ENCODE peak calls at places on chromosomes 13 and 19, in eight cellular contexts. One of them, this sample, is unnamed.

GRCh38 chr13:72290962-72291681 is 424.1 kb upstream of the DACH1 start:
- DNase-seq in astrocyte: peak
- DNase-seq in IMR-90: no peak
- DNase-seq in WERI-Rb-1: no peak
- DNase-seq in fibroblast of lung: peak
- DNase-seq in H9: peak
- DNase-seq in CD8-positive, alpha-beta T cell: no peak
- DNase-seq in upper lobe of left lung: no peak
- DNase-seq in this sample: no peak

GRCh38 chr13:43261018-43261417 is 237.6 kb downstream of the DNAJC15 start:
- DNase-seq in astrocyte: peak
- DNase-seq in IMR-90: peak
- DNase-seq in WERI-Rb-1: no peak
- DNase-seq in fibroblast of lung: peak
- DNase-seq in H9: no peak
- DNase-seq in CD8-positive, alpha-beta T cell: no peak
- DNase-seq in upper lobe of left lung: no peak
- DNase-seq in this sample: no peak

GRCh38 chr13:18953139-18953930 is 228.3 kb downstream of the TUBA3C start:
- DNase-seq in astrocyte: no peak
- DNase-seq in IMR-90: no peak
- DNase-seq in WERI-Rb-1: no peak
- DNase-seq in fibroblast of lung: no peak
- DNase-seq in H9: no peak
- DNase-seq in CD8-positive, alpha-beta T cell: no peak
- DNase-seq in upper lobe of left lung: peak
- DNase-seq in this sample: no peak

GRCh38 chr19:10334340-10335148 is 1.2 kb upstream of the RAVER1 start:
- DNase-seq in astrocyte: peak
- DNase-seq in IMR-90: peak
- DNase-seq in WERI-Rb-1: peak
- DNase-seq in fibroblast of lung: peak
- DNase-seq in H9: peak
- DNase-seq in CD8-positive, alpha-beta T cell: no peak
- DNase-seq in upper lobe of left lung: peak
- DNase-seq in this sample: peak

GRCh38 chr13:95360464-95361097 is 59.3 kb upstream of the ABCC4 start:
- DNase-seq in astrocyte: peak
- DNase-seq in IMR-90: peak
- DNase-seq in WERI-Rb-1: no peak
- DNase-seq in fibroblast of lung: peak
- DNase-seq in H9: no peak
- DNase-seq in CD8-positive, alpha-beta T cell: no peak
- DNase-seq in upper lobe of left lung: no peak
- DNase-seq in this sample: no peak

GRCh38 chr13:64007334-64007733 is 2591.7 kb upstream of the PCDH20 start:
- DNase-seq in astrocyte: peak
- DNase-seq in IMR-90: peak
- DNase-seq in WERI-Rb-1: no peak
- DNase-seq in fibroblast of lung: peak
- DNase-seq in H9: no peak
- DNase-seq in CD8-positive, alpha-beta T cell: no peak
- DNase-seq in upper lobe of left lung: no peak
- DNase-seq in this sample: no peak

GRCh38 chr13:26502826-26503225 is 54.7 kb upstream of the WASF3 start:
- DNase-seq in astrocyte: peak
- DNase-seq in IMR-90: peak
- DNase-seq in WERI-Rb-1: no peak
- DNase-seq in fibroblast of lung: peak
- DNase-seq in H9: peak
- DNase-seq in CD8-positive, alpha-beta T cell: no peak
- DNase-seq in upper lobe of left lung: no peak
- DNase-seq in this sample: no peak

GRCh38 chr19:2375341-2376121 is 15.5 kb downstream of the TMPRSS9 start:
- DNase-seq in astrocyte: no peak
- DNase-seq in IMR-90: no peak
- DNase-seq in WERI-Rb-1: no peak
- DNase-seq in fibroblast of lung: no peak
- DNase-seq in H9: no peak
- DNase-seq in CD8-positive, alpha-beta T cell: no peak
- DNase-seq in upper lobe of left lung: no peak
- DNase-seq in this sample: no peak

GRCh38 chr19:16191216-16191908 is 6.2 kb downstream of the FAM32A start:
- DNase-seq in astrocyte: no peak
- DNase-seq in IMR-90: no peak
- DNase-seq in WERI-Rb-1: no peak
- DNase-seq in fibroblast of lung: no peak
- DNase-seq in H9: no peak
- DNase-seq in CD8-positive, alpha-beta T cell: no peak
- DNase-seq in upper lobe of left lung: no peak
- DNase-seq in this sample: no peak

GRCh38 chr19:1019980-1020867 is 699 bp downstream of the TMEM259 start:
- DNase-seq in astrocyte: no peak
- DNase-seq in IMR-90: no peak
- DNase-seq in WERI-Rb-1: no peak
- DNase-seq in fibroblast of lung: no peak
- DNase-seq in H9: no peak
- DNase-seq in CD8-positive, alpha-beta T cell: no peak
- DNase-seq in upper lobe of left lung: peak
- DNase-seq in this sample: no peak

GRCh38 chr13:93183302-93183701 is 43.3 kb upstream of the GPC6 start:
- DNase-seq in astrocyte: no peak
- DNase-seq in IMR-90: no peak
- DNase-seq in WERI-Rb-1: peak
- DNase-seq in fibroblast of lung: no peak
- DNase-seq in H9: peak
- DNase-seq in CD8-positive, alpha-beta T cell: no peak
- DNase-seq in upper lobe of left lung: no peak
- DNase-seq in this sample: no peak

GRCh38 chr13:76638882-76639281 is 247.3 kb downstream of the KCTD12 start:
- DNase-seq in astrocyte: no peak
- DNase-seq in IMR-90: peak
- DNase-seq in WERI-Rb-1: no peak
- DNase-seq in fibroblast of lung: peak
- DNase-seq in H9: no peak
- DNase-seq in CD8-positive, alpha-beta T cell: no peak
- DNase-seq in upper lobe of left lung: no peak
- DNase-seq in this sample: no peak

GRCh38 chr13:72970956-72971355 is 87.8 kb upstream of the KLF5 start:
- DNase-seq in astrocyte: peak
- DNase-seq in IMR-90: peak
- DNase-seq in WERI-Rb-1: no peak
- DNase-seq in fibroblast of lung: peak
- DNase-seq in H9: no peak
- DNase-seq in CD8-positive, alpha-beta T cell: no peak
- DNase-seq in upper lobe of left lung: no peak
- DNase-seq in this sample: no peak

GRCh38 chr19:1054102-1055027 is 12.6 kb upstream of the ARHGAP45 start:
- DNase-seq in astrocyte: no peak
- DNase-seq in IMR-90: no peak
- DNase-seq in WERI-Rb-1: no peak
- DNase-seq in fibroblast of lung: no peak
- DNase-seq in H9: no peak
- DNase-seq in CD8-positive, alpha-beta T cell: no peak
- DNase-seq in upper lobe of left lung: peak
- DNase-seq in this sample: no peak

GRCh38 chr13:100234006-100234405 is 145.1 kb downstream of the PCCA start:
- DNase-seq in astrocyte: no peak
- DNase-seq in IMR-90: no peak
- DNase-seq in WERI-Rb-1: no peak
- DNase-seq in fibroblast of lung: no peak
- DNase-seq in H9: no peak
- DNase-seq in CD8-positive, alpha-beta T cell: no peak
- DNase-seq in upper lobe of left lung: no peak
- DNase-seq in this sample: no peak

GRCh38 chr13:113275387-113275786 is 21.7 kb upstream of the LAMP1 start:
- DNase-seq in astrocyte: peak
- DNase-seq in IMR-90: peak
- DNase-seq in WERI-Rb-1: peak
- DNase-seq in fibroblast of lung: peak
- DNase-seq in H9: peak
- DNase-seq in CD8-positive, alpha-beta T cell: peak
- DNase-seq in upper lobe of left lung: no peak
- DNase-seq in this sample: no peak

GRCh38 chr13:110419391-110419791 is 112.3 kb downstream of the COL4A2 start:
- DNase-seq in astrocyte: peak
- DNase-seq in IMR-90: no peak
- DNase-seq in WERI-Rb-1: no peak
- DNase-seq in fibroblast of lung: peak
- DNase-seq in H9: no peak
- DNase-seq in CD8-positive, alpha-beta T cell: no peak
- DNase-seq in upper lobe of left lung: no peak
- DNase-seq in this sample: no peak

GRCh38 chr13:94710081-94710809 is 2.1 kb downstream of the SOX21 start:
- DNase-seq in astrocyte: no peak
- DNase-seq in IMR-90: no peak
- DNase-seq in WERI-Rb-1: no peak
- DNase-seq in fibroblast of lung: no peak
- DNase-seq in H9: peak
- DNase-seq in CD8-positive, alpha-beta T cell: no peak
- DNase-seq in upper lobe of left lung: no peak
- DNase-seq in this sample: no peak

GRCh38 chr19:33066543-33066942 is 1.9 kb upstream of the RHPN2 start:
- DNase-seq in astrocyte: no peak
- DNase-seq in IMR-90: no peak
- DNase-seq in WERI-Rb-1: no peak
- DNase-seq in fibroblast of lung: no peak
- DNase-seq in H9: no peak
- DNase-seq in CD8-positive, alpha-beta T cell: no peak
- DNase-seq in upper lobe of left lung: peak
- DNase-seq in this sample: no peak

GRCh38 chr13:68813397-68813796 is 1294.2 kb upstream of the ATXN8OS start:
- DNase-seq in astrocyte: no peak
- DNase-seq in IMR-90: no peak
- DNase-seq in WERI-Rb-1: no peak
- DNase-seq in fibroblast of lung: no peak
- DNase-seq in H9: no peak
- DNase-seq in CD8-positive, alpha-beta T cell: no peak
- DNase-seq in upper lobe of left lung: no peak
- DNase-seq in this sample: no peak

DNA sequence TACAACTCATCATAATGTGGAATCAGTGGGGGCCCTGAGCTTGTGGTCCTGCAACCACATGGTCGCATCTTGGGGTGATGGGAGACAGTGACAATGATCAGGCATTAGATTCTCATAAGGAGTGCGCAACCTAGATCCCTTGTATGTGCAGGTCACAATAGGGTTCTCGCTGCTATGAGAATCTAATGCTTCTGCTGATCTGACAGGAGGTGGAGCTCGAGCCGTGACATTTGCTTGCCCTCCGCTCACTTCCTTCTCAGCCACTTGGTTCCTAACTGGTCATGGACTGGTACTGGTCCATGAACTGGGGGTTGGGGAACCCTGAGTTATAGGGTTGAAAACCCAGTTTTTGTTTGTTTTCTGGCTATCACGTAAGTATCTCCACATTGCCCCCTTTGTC is 1290.9 kb upstream of the ATXN8OS start:
- DNase-seq in astrocyte: no peak
- DNase-seq in IMR-90: no peak
- DNase-seq in WERI-Rb-1: no peak
- DNase-seq in fibroblast of lung: no peak
- DNase-seq in H9: no peak
- DNase-seq in CD8-positive, alpha-beta T cell: no peak
- DNase-seq in upper lobe of left lung: no peak
- DNase-seq in this sample: no peak
- H3K27ac ChIP-seq in astrocyte: no peak
- H3K27ac ChIP-seq in IMR-90: no peak
- H3K27ac ChIP-seq in WERI-Rb-1: no peak
- H3K27ac ChIP-seq in fibroblast of lung: no peak
- H3K27ac ChIP-seq in H9: no peak
- H3K27ac ChIP-seq in CD8-positive, alpha-beta T cell: no peak
- H3K27ac ChIP-seq in upper lobe of left lung: no peak
- H3K27ac ChIP-seq in this sample: no peak

DNA sequence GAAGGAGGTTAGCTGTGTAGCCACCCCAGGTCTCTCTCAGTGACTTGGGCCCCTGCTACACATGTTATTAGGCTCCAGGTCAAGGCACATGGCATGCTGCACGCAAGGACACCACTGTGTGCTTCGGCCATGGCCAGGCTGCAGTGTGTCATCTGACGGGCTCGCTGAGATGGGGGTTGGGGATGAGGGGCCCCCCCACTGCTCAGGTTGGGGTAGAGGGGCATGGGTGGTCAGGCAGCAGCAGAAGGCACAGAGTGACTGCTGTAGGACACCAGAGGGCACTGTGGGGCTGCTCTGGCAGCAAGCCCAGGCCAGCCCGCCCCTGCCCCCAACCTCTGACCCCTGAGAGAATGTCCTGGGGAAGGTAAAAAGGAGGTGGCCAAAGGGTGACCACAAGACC is 32.2 kb upstream of the ISYNA1 start:
- DNase-seq in astrocyte: no peak
- DNase-seq in IMR-90: no peak
- DNase-seq in WERI-Rb-1: peak
- DNase-seq in fibroblast of lung: no peak
- DNase-seq in H9: peak
- DNase-seq in CD8-positive, alpha-beta T cell: no peak
- DNase-seq in upper lobe of left lung: peak
- DNase-seq in this sample: no peak
- TF ChIP-seq CTCF in astrocyte: no peak
- TF ChIP-seq CTCF in IMR-90: peak
- TF ChIP-seq CTCF in WERI-Rb-1: peak
- TF ChIP-seq CTCF in fibroblast of lung: peak
- TF ChIP-seq CTCF in H9: peak
- TF ChIP-seq CTCF in CD8-positive, alpha-beta T cell: no peak
- TF ChIP-seq CTCF in upper lobe of left lung: no peak
- TF ChIP-seq CTCF in this sample: peak

GRCh38 chr19:5002143-5002542 is 33.2 kb downstream of the KDM4B start:
- DNase-seq in astrocyte: peak
- DNase-seq in IMR-90: peak
- DNase-seq in WERI-Rb-1: no peak
- DNase-seq in fibroblast of lung: peak
- DNase-seq in H9: no peak
- DNase-seq in CD8-positive, alpha-beta T cell: no peak
- DNase-seq in upper lobe of left lung: no peak
- DNase-seq in this sample: no peak
- H3K27ac ChIP-seq in astrocyte: no peak
- H3K27ac ChIP-seq in IMR-90: no peak
- H3K27ac ChIP-seq in WERI-Rb-1: no peak
- H3K27ac ChIP-seq in fibroblast of lung: peak
- H3K27ac ChIP-seq in H9: no peak
- H3K27ac ChIP-seq in CD8-positive, alpha-beta T cell: no peak
- H3K27ac ChIP-seq in upper lobe of left lung: no peak
- H3K27ac ChIP-seq in this sample: no peak

DNA sequence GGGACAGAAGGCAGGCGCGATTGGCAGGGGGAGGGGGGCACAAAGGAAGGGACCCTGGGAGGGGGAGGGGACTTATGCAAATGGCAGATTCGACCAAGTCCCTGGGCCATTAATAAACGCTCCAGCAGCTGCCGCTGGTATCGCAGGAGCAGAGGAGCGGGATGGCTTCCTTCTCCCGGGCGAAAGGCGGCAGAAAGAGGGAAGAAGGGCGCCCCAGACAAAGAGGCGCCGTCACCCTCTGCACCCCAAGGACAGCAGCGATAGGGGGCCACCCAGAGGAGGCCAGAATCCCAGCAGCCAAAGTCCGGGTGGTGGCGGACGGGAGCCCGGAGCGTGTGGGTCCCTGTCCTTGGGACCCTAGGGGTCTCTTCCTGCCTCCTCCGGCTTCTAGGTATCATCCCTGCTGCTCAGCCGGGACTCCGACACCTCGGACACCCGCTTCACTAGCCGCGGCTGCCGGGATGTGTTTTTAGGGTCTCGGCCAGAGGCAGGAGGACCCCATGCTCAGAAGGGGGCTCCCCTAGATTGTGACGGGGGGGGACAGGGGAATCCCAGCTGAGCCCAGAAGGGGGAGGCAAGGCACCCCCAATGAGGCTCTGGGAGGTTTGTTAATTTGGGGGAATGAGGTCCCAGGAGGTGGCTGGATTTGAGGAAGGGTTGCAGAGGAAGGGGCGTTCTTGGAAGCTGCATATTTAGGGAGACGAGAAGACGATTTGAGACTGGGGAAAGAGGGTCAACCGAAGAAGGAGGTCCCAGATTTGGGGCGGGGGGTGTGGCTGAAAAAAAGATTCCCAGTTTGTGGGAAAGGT is 1.7 kb downstream of the PTPRS start:
- DNase-seq in astrocyte: no peak
- DNase-seq in IMR-90: no peak
- DNase-seq in WERI-Rb-1: peak
- DNase-seq in fibroblast of lung: no peak
- DNase-seq in H9: peak
- DNase-seq in CD8-positive, alpha-beta T cell: no peak
- DNase-seq in upper lobe of left lung: no peak
- DNase-seq in this sample: no peak
- TF ChIP-seq CTCF in astrocyte: no peak
- TF ChIP-seq CTCF in IMR-90: no peak
- TF ChIP-seq CTCF in WERI-Rb-1: no peak
- TF ChIP-seq CTCF in fibroblast of lung: no peak
- TF ChIP-seq CTCF in H9: no peak
- TF ChIP-seq CTCF in CD8-positive, alpha-beta T cell: no peak
- TF ChIP-seq CTCF in upper lobe of left lung: no peak
- TF ChIP-seq CTCF in this sample: no peak